ENCODE peak calls at places on chromosomes 13 and 19, in nine cellular contexts. Z is H1, P is transverse colon, N is HL-60, X is breast epithelium, T is K562, R is Panc1, O is GM23338, U is esophagus muscularis mucosa. I is an unnamed sample.

GRCh38 chr13:22861958-22862466 is 318.8 kb upstream of the SGCG start:
- DNase-seq in P (no peak), U (no peak), Z (no peak), T (no peak), R (no peak), X (no peak), O (no peak), N (no peak), I (no peak)

GRCh38 chr13:23771966-23772365 is 117.2 kb downstream of the MIPEP start:
- DNase-seq in T (no peak), O (no peak), X (no peak), N (no peak), U (no peak), Z (no peak), P (no peak), R (no peak), I (no peak)

GRCh38 chr19:1933245-1933644 is 7.7 kb upstream of the CSNK1G2 start:
- DNase-seq in P (no peak), U (no peak), R (no peak), Z (no peak), T (no peak), X (no peak), N (no peak), O (no peak), I (no peak)

GRCh38 chr19:13079542-13079986 is 23.1 kb downstream of the LYL1 start:
- DNase-seq in O (no peak), N (peak; percentile 62), R (no peak), T (peak; percentile 83), U (no peak), P (peak; percentile 80), Z (no peak), X (no peak), I (no peak)

GRCh38 chr13:36360863-36361262 is 14.7 kb upstream of the SPART start:
- DNase-seq in R (no peak), U (no peak), Z (no peak), P (no peak), O (no peak), X (no peak), T (no peak), N (no peak), I (no peak)

GRCh38 chr13:80399340-80400163 is 58.6 kb upstream of the SPRY2 start:
- DNase-seq in U (no peak), P (peak; percentile 23), Z (no peak), T (no peak), R (no peak), O (no peak), X (peak; percentile 74), N (peak; percentile 85), I (no peak)

GRCh38 chr19:30310806-30311121 is 61.4 kb upstream of the ZNF536 start:
- DNase-seq in P (no peak), U (no peak), N (no peak), T (no peak), R (no peak), X (no peak), Z (no peak), O (no peak), I (no peak)

GRCh38 chr19:32887572-32887971 is 18.0 kb upstream of the SLC7A9 start:
- DNase-seq in N (no peak), U (no peak), X (no peak), T (no peak), Z (no peak), R (no peak), O (no peak), P (no peak), I (no peak)

GRCh38 chr19:21358768-21359451 is at the start of gene ZNF738:
- DNase-seq in R (peak; percentile 69), U (peak; percentile 98), O (peak; percentile 99), N (peak; percentile 90), P (peak; percentile 92), Z (peak; percentile 94), X (peak; percentile 91), T (peak; percentile 72), I (peak; percentile 70)
- TF ChIP-seq POLR2AphosphoS5 in R (peak; percentile 72), U (peak; percentile 62), O (peak; percentile 95), N (peak; percentile 63), P (peak; percentile 47), Z (peak; percentile 97), X (no peak), T (no peak), I (peak; percentile 80)

GRCh38 chr19:11359421-11359820 is 4.2 kb downstream of the PLPPR2 start:
- DNase-seq in U (no peak), X (no peak), O (no peak), T (no peak), R (no peak), N (no peak), P (no peak), Z (no peak), I (no peak)

GRCh38 chr19:11356074-11356397 is 804 bp downstream of the PLPPR2 start:
- DNase-seq in T (no peak), X (no peak), R (no peak), U (no peak), P (no peak), N (no peak), O (no peak), Z (no peak), I (no peak)

GRCh38 chr19:11356676-11357550 is 1.7 kb downstream of the PLPPR2 start:
- DNase-seq in R (no peak), Z (no peak), O (no peak), P (no peak), U (no peak), N (no peak), T (peak; percentile 7), X (no peak), I (no peak)

GRCh38 chr19:11361037-11361770 is 6.0 kb downstream of the PLPPR2 start:
- DNase-seq in N (no peak), U (no peak), P (peak; percentile 92), O (peak; percentile 99), Z (no peak), X (no peak), R (no peak), T (peak; percentile 92), I (no peak)

DNA sequence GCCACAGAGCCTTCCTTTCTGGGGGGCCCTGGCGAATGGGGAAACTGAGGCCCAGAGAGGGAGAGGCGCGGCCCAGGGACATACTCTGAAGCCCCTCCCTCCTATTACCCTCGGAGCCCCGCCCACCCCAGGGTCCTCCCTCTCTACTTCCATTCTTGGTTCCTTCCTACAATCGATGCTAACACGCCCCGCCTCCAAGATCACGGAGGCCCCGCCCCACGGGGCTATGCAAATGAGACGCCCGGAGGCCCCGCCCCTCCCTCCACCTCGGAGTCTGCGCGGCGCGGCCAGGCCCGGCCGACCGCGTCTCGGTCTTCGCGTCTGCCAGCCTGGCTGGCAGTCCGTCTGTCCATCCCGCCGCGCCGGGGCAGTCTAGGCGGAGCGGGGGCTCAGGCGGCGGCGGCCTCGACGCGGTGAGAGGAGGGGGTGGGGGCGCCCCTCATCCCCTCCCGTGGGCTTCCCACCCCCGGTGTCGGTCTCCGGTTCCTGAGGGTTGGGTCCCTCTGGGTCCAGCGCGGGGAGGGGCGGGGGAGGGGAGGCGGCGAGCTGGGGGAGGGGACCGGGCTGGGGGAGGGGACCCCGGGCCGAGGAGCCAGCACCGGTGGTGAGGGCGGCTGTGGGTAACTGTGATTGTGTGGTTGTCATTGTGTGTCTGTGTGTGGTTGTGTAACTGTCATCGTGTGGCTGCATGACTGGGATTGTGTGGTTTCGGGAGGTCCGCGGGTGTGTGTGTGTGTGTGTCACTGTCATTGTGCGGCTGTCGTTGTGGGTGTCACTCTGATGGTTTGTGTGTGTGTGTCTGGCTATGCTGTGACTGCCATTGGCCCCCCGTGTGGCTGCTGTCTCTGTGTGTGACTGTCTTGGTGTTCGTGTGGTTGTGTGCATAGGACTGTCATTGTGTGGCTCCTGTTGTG is at the start of gene PLPPR2:
- DNase-seq in P (peak; percentile 93), Z (peak; percentile 77), R (no peak), O (peak; percentile 99), T (peak; percentile 96), U (peak; percentile 99), N (peak; percentile 78), X (peak; percentile 93), I (peak; percentile 66)
- TF ChIP-seq POLR2AphosphoS5 in P (peak; percentile 57), Z (no peak), R (peak; percentile 69), O (peak; percentile 74), T (no peak), U (peak; percentile 91), N (no peak), X (peak; percentile 53), I (no peak)

DNA sequence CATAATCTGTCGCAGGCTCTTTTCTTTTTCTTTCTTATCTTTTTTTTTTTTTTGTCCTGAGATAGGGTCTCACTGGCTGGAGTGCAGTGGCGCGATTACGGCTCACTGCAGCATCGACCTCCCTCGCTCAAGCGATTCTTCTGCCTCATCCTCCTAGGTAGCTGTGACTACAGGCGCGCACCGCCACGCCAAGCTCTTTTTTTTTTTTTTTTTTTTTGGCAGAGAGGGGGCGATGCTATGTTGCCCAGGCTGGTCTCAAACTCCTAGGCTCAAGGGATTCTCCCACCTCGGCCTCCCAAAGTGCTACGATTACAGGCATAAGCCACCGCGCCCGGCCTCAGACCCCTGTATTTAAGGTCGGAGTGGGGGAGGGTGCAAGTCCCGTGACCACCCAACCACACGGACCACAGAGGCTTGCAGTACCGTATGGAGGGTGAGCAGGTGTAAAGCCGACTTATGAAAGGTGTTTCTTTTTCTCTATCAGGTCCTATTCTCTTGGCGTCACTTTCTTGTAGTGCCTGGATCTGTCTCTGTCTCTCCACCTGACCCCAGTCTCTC is 2.0 kb downstream of the PHLDB3 start:
- DNase-seq in X (no peak), R (no peak), N (no peak), Z (no peak), U (no peak), P (no peak), T (no peak), O (no peak), I (no peak)
- TF ChIP-seq POLR2AphosphoS5 in X (no peak), R (no peak), N (no peak), Z (no peak), U (no peak), P (no peak), T (no peak), O (no peak), I (no peak)

GRCh38 chr19:19615086-19615485 is 3.4 kb downstream of the PBX4 start:
- DNase-seq in N (no peak), P (no peak), R (peak; percentile 17), X (no peak), U (no peak), T (no peak), O (no peak), Z (no peak), I (no peak)

GRCh38 chr19:19619121-19619848 is 798 bp upstream of the PBX4 start:
- DNase-seq in O (peak; percentile 26), R (no peak), T (no peak), U (no peak), P (no peak), X (no peak), N (no peak), Z (no peak), I (no peak)

GRCh38 chr19:19619849-19620210 is 1.3 kb upstream of the PBX4 start:
- DNase-seq in Z (no peak), O (no peak), N (no peak), X (no peak), R (no peak), T (no peak), P (no peak), U (no peak), I (no peak)

GRCh38 chr19:19623383-19623782 is 4.6 kb downstream of the LPAR2 start:
- DNase-seq in N (no peak), R (no peak), O (no peak), T (no peak), X (no peak), Z (no peak), P (no peak), U (no peak), I (no peak)

DNA sequence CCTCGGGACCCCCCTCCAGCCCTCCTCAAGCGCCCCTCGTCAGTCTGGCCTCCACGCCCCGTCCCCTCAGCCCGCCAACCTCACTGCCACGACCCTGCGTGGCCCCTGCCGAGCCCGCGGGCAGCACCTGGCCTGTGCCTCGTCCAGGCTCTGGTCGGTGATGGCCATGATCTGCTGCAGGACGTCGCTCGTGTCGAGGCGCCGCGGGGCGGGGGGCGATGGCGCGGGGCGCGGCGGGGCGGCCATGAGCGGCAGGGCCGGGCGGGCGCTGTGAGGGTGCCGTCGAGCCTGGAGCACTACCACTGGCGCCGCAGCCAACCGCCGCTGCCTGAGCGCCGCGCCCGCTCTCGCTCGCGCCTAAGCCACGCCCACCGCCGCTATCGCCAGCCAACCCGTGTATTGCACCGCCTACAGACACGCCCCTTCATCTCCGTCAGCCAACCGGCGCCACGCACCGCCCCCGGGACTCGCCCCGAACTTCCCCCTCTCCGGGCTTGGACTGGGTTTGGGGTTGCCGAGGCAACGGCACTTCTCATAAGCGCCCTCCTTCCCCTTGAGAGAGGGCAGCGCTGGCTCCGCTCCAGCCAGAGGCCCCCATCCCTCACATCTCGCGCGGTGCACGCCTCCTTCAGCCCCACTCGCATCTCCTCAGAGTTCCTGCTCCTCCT is at the start of gene PBX4:
- DNase-seq in O (peak; percentile 99), P (peak; percentile 97), U (peak; percentile 96), T (peak; percentile 98), R (peak; percentile 43), N (peak; percentile 91), Z (peak; percentile 91), X (peak; percentile 90), I (peak; percentile 92)
- TF ChIP-seq POLR2AphosphoS5 in O (peak; percentile 48), P (peak; percentile 60), U (no peak), T (no peak), R (no peak), N (no peak), Z (peak; percentile 39), X (no peak), I (no peak)